ENCODE peak calls at places on chromosomes 11 and 22, in eight cellular contexts. P, W, H, R, T, M, A and E are unnamed samples.

GRCh38 chr11:29435421-29435820 is 581.4 kb downstream of the KCNA4 start:
- DNase-seq in R (no peak), M (no peak), W (no peak), A (no peak), T (no peak), P (no peak), H (no peak), E (no peak)

GRCh38 chr11:58465690-58466089 is 23.7 kb upstream of the OR5B12 start:
- DNase-seq in M (no peak), R (no peak), H (no peak), W (no peak), A (no peak), P (no peak), T (no peak), E (no peak)

GRCh38 chr11:36817336-36817965 is 219.4 kb upstream of the RAG2 start:
- DNase-seq in W (no peak), A (no peak), T (no peak), M (no peak), R (no peak), P (no peak), H (no peak), E (no peak)

GRCh38 chr22:43085658-43086606 is 3.3 kb downstream of the TTLL1 start:
- DNase-seq in W (no peak), H (no peak), T (no peak), P (no peak), R (no peak), M (no peak), A (no peak), E (no peak)

GRCh38 chr22:44180706-44181032 is at the start of gene PARVG:
- DNase-seq in P (no peak), W (no peak), T (no peak), R (no peak), H (no peak), A (no peak), M (no peak), E (no peak)

GRCh38 chr11:33912405-33913361 is 20.8 kb upstream of the LMO2 start:
- DNase-seq in M (peak), W (no peak), A (no peak), P (peak), R (peak), T (no peak), H (peak), E (no peak)

GRCh38 chr11:124762077-124762623 is at the start of gene ESAM:
- DNase-seq in P (peak), H (peak), M (no peak), R (peak), T (peak), A (peak), W (no peak), E (no peak)

GRCh38 chr22:37486224-37486845 is at the start of gene MFNG:
- DNase-seq in A (peak), H (peak), T (peak), R (peak), W (peak), P (peak), M (no peak), E (peak)

GRCh38 chr22:49803134-49803533 is 24.5 kb downstream of the BRD1 start:
- DNase-seq in P (no peak), T (no peak), A (no peak), W (no peak), H (no peak), M (no peak), R (no peak), E (no peak)

GRCh38 chr22:36303874-36304273 is 50.9 kb downstream of the APOL1 start:
- DNase-seq in T (no peak), P (no peak), R (no peak), A (no peak), H (no peak), M (no peak), W (no peak), E (no peak)

GRCh38 chr11:119361961-119362725 is 15.6 kb upstream of the MFRP start:
- DNase-seq in T (no peak), R (no peak), A (no peak), H (no peak), W (no peak), M (no peak), P (no peak), E (no peak)

GRCh38 chr11:91085985-91086384 is 863.1 kb upstream of the CHORDC1 start:
- DNase-seq in R (no peak), A (no peak), W (no peak), M (no peak), P (no peak), H (no peak), T (no peak), E (no peak)

GRCh38 chr11:72735495-72736027 is 16.6 kb downstream of the ARAP1 start:
- DNase-seq in P (peak), H (no peak), A (no peak), W (no peak), M (peak), T (no peak), R (no peak), E (no peak)

GRCh38 chr11:112016765-112017356 is 8.3 kb upstream of the DLAT start:
- DNase-seq in A (no peak), P (peak), M (no peak), T (peak), R (no peak), W (no peak), H (no peak), E (no peak)

GRCh38 chr11:124807201-124807600 is 7.0 kb upstream of the MSANTD2 start:
- DNase-seq in T (peak), H (no peak), A (no peak), R (no peak), M (no peak), P (no peak), W (no peak), E (no peak)

GRCh38 chr22:36318442-36318841 is 65.5 kb downstream of the APOL1 start:
- DNase-seq in W (no peak), P (no peak), A (no peak), T (no peak), R (no peak), M (no peak), H (no peak), E (no peak)

GRCh38 chr11:11706022-11706421 is 84.2 kb upstream of the GALNT18 start:
- DNase-seq in T (no peak), R (no peak), W (no peak), H (no peak), P (no peak), A (no peak), M (no peak), E (no peak)

GRCh38 chr11:94563176-94563847 is 3.9 kb upstream of the PIWIL4 start:
- DNase-seq in T (no peak), M (peak), A (no peak), P (peak), W (no peak), R (no peak), H (no peak), E (no peak)

GRCh38 chr22:38450234-38450797 is 4.7 kb downstream of the KCNJ4 start:
- DNase-seq in A (no peak), H (no peak), T (no peak), P (no peak), R (no peak), M (no peak), W (no peak), E (no peak)

GRCh38 chr22:29633514-29634312 is 30.3 kb downstream of the NF2 start:
- DNase-seq in M (no peak), P (no peak), H (no peak), T (no peak), A (no peak), W (no peak), R (no peak), E (no peak)

GRCh38 chr11:98564881-98565280 is 455.9 kb upstream of the CNTN5 start:
- DNase-seq in T (no peak), W (no peak), H (no peak), P (no peak), A (no peak), R (no peak), M (no peak), E (no peak)

GRCh38 chr11:108965602-108966001 is 300.7 kb downstream of the DDX10 start:
- DNase-seq in W (no peak), H (no peak), R (no peak), M (peak), T (no peak), P (peak), A (no peak), E (no peak)

GRCh38 chr11:104713366-104713765 is 184.9 kb downstream of the CASP12 start:
- DNase-seq in H (no peak), W (no peak), P (no peak), M (no peak), R (no peak), T (no peak), A (no peak), E (no peak)

GRCh38 chr11:68545796-68546195 is 85.2 kb downstream of the PPP6R3 start:
- DNase-seq in P (no peak), M (no peak), H (no peak), T (no peak), W (no peak), A (no peak), R (no peak), E (no peak)

GRCh38 chr11:61815790-61816735 is 740 bp downstream of the FADS1 start:
- DNase-seq in H (peak), A (no peak), W (peak), T (peak), P (peak), M (no peak), R (peak), E (peak)

GRCh38 chr11:129090056-129090455 is 102.1 kb downstream of the ARHGAP32 start:
- DNase-seq in W (no peak), T (no peak), H (no peak), P (no peak), R (no peak), M (no peak), A (no peak), E (no peak)

GRCh38 chr11:63563201-63564055 is at the start of gene PLAAT2:
- DNase-seq in M (no peak), H (no peak), A (no peak), W (no peak), P (no peak), T (no peak), R (no peak), E (no peak)

GRCh38 chr11:71129624-71130023 is 122.8 kb downstream of the SHANK2 start:
- DNase-seq in R (no peak), H (no peak), P (peak), W (no peak), M (no peak), A (no peak), T (no peak), E (no peak)

GRCh38 chr11:57248780-57249383 is 11.8 kb upstream of the APLNR start:
- DNase-seq in H (peak), T (peak), W (peak), R (peak), P (peak), A (no peak), M (peak), E (peak)

GRCh38 chr22:30866216-30866615 is 102.4 kb downstream of the MORC2 start:
- DNase-seq in H (no peak), P (peak), W (no peak), T (no peak), R (peak), M (no peak), A (no peak), E (no peak)

GRCh38 chr11:102010776-102011500 is 36.3 kb upstream of the CFAP300 start:
- DNase-seq in T (peak), R (peak), W (no peak), H (no peak), M (peak), P (peak), A (no peak), E (no peak)

GRCh38 chr11:81270686-81271085 is 1463.0 kb downstream of the FAM181B start:
- DNase-seq in R (no peak), W (no peak), A (no peak), P (no peak), H (no peak), T (no peak), M (no peak), E (no peak)

GRCh38 chr11:125667151-125667550 is 13.5 kb downstream of the ACRV1 start:
- DNase-seq in R (no peak), H (no peak), M (no peak), W (no peak), A (no peak), P (no peak), T (no peak), E (no peak)

GRCh38 chr11:75655619-75656018 is 13.2 kb downstream of the MAP6 start:
- DNase-seq in P (no peak), A (no peak), W (no peak), R (no peak), H (no peak), T (no peak), M (no peak), E (no peak)

GRCh38 chr11:64601605-64602465 is 10.8 kb downstream of the SLC22A12 start:
- DNase-seq in R (no peak), A (no peak), P (no peak), M (no peak), W (no peak), H (no peak), T (no peak), E (no peak)

GRCh38 chr11:102389253-102389652 is 42.2 kb downstream of the BIRC2 start:
- DNase-seq in H (no peak), A (no peak), T (no peak), M (no peak), W (no peak), P (no peak), R (no peak), E (no peak)

GRCh38 chr22:45603631-45604030 is 68.0 kb upstream of the ATXN10 start:
- DNase-seq in T (no peak), R (no peak), A (no peak), W (no peak), P (no peak), H (no peak), M (no peak), E (no peak)

GRCh38 chr11:58629857-58630256 is 7.4 kb downstream of the CNTF start:
- DNase-seq in A (no peak), P (peak), W (no peak), T (peak), H (no peak), R (no peak), M (peak), E (no peak)